ENCODE peak calls at places on chromosome 21, in seven cellular contexts. M is psoas muscle, D is left ventricle myocardium inferior, F is omental fat pad, S is progenitor cell of endocrine pancreas, K is left lung, R is B cell. Z is an unnamed sample.

GRCh38 chr21:16125274-16125673 is 395.5 kb downstream of the USP25 start:
- DNase-seq in K (no peak), S (no peak), R (no peak), M (no peak), D (no peak), F (no peak), Z (no peak)

GRCh38 chr21:20662523-20662922 is 335.7 kb upstream of the NCAM2 start:
- DNase-seq in F (no peak), M (no peak), K (no peak), S (no peak), D (no peak), R (no peak), Z (no peak)

GRCh38 chr21:16322423-16322822 is 592.6 kb downstream of the USP25 start:
- DNase-seq in D (no peak), S (no peak), K (no peak), R (no peak), F (no peak), M (no peak), Z (no peak)

GRCh38 chr21:21137986-21138385 is 139.8 kb downstream of the NCAM2 start:
- DNase-seq in F (no peak), S (no peak), K (no peak), D (no peak), M (no peak), R (no peak), Z (no peak)

GRCh38 chr21:43865471-43866181 is 603 bp downstream of the AGPAT3 start:
- DNase-seq in M (peak), D (peak), K (peak), R (no peak), S (no peak), F (peak), Z (no peak)

GRCh38 chr21:15293251-15293650 is 228.5 kb upstream of the NRIP1 start:
- DNase-seq in M (no peak), F (no peak), S (no peak), R (no peak), D (no peak), K (no peak), Z (no peak)

GRCh38 chr21:42233067-42233981 is 14.4 kb downstream of the ABCG1 start:
- DNase-seq in R (peak), D (peak), F (no peak), M (peak), K (no peak), S (no peak), Z (peak)

GRCh38 chr21:25464275-25464674 is 143.0 kb downstream of the MRPL39 start:
- DNase-seq in K (no peak), M (no peak), D (no peak), R (no peak), S (no peak), F (no peak), Z (no peak)

GRCh38 chr21:31564439-31564838 is 95.1 kb upstream of the SOD1 start:
- DNase-seq in D (no peak), F (no peak), R (no peak), S (no peak), M (no peak), K (no peak), Z (no peak)

GRCh38 chr21:43976661-43977060 is 35.4 kb upstream of the TRAPPC10 start:
- DNase-seq in K (no peak), D (no peak), S (no peak), M (no peak), F (no peak), R (no peak), Z (no peak)

GRCh38 chr21:39386899-39387298 is 38.0 kb upstream of the HMGN1 start:
- DNase-seq in F (no peak), M (no peak), R (no peak), S (no peak), D (no peak), K (no peak), Z (no peak)

GRCh38 chr21:39387461-39388037 is 38.7 kb upstream of the HMGN1 start:
- DNase-seq in M (peak), F (peak), K (peak), R (peak), D (peak), S (peak), Z (peak)

GRCh38 chr21:39388038-39388810 is 39.3 kb upstream of the HMGN1 start:
- DNase-seq in R (peak), F (peak), K (peak), M (peak), S (peak), D (peak), Z (peak)

GRCh38 chr21:39390212-39390765 is 41.4 kb upstream of the HMGN1 start:
- DNase-seq in F (no peak), M (no peak), S (no peak), R (no peak), K (no peak), D (no peak), Z (no peak)

DNA sequence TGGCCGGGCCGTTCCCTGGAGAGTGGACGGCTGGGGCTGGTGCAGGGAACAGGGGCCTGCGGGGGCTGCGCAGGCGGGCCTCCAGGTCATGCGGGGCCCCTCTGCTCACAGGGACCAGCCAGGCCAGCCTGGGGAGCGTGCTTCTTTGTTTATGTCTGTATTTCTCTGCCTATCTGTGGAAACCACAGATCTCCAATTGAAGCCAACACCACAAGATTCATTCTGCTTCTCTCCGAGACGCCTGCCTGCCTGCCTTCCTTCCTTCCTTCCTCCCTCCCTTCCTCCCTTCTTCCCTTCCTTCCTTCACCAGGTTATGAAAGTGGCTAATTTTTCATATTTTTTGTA is 39.9 kb upstream of the HMGN1 start:
- DNase-seq in K (no peak), F (no peak), R (no peak), M (no peak), S (no peak), D (no peak), Z (no peak)
- TF ChIP-seq CTCF in K (peak), F (no peak), R (peak), M (no peak), S (no peak), D (no peak), Z (peak)

GRCh38 chr21:36990508-36991205 is 15.8 kb upstream of the RIPPLY3 start:
- DNase-seq in D (no peak), K (no peak), F (no peak), R (no peak), S (no peak), M (no peak), Z (no peak)

GRCh38 chr21:36992671-36993070 is 13.8 kb upstream of the RIPPLY3 start:
- DNase-seq in K (no peak), F (no peak), R (no peak), M (no peak), S (no peak), D (no peak), Z (no peak)

GRCh38 chr21:36989699-36990507 is 16.6 kb upstream of the RIPPLY3 start:
- DNase-seq in M (peak), S (peak), R (peak), K (peak), F (peak), D (peak), Z (peak)

GRCh38 chr21:36999131-36999898 is 7.2 kb upstream of the RIPPLY3 start:
- DNase-seq in K (no peak), F (no peak), M (no peak), R (no peak), S (no peak), D (no peak), Z (no peak)

DNA sequence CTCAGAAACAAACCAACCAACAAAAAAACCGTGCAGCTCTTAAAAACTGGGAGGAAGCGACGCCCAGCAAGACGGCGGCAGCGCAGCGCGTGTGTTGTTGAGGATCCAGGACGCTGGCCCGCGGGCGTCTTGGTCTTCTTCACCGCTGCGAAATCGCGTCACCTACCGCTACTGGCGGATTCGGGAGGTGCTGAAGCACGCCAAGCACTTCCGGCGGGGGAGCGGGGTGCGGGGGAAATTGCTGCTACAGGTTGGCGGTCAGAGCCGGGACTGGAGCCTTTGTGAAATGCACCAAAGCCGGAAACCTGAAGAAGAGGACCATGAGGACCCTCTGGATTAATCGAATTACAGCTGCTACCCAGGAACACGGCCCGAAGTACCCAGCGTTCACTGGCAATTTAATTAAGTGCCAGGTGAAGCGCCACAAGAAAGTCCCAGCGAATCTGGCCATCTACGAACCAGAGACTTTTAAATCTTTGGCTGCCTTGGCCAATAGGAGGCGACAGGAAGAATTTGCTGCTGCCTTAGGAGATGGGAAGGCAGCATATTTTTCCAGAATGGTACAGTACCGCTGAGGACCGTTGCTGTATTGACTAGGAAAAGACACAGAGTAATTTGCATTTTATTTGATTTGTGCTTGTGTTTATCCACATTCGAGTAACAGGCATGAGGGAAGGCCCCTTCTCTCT is 11.9 kb upstream of the RIPPLY3 start:
- DNase-seq in K (no peak), R (no peak), F (no peak), M (no peak), D (no peak), S (no peak), Z (no peak)
- TF ChIP-seq CTCF in K (no peak), R (no peak), F (no peak), M (no peak), D (no peak), S (no peak), Z (no peak)

DNA sequence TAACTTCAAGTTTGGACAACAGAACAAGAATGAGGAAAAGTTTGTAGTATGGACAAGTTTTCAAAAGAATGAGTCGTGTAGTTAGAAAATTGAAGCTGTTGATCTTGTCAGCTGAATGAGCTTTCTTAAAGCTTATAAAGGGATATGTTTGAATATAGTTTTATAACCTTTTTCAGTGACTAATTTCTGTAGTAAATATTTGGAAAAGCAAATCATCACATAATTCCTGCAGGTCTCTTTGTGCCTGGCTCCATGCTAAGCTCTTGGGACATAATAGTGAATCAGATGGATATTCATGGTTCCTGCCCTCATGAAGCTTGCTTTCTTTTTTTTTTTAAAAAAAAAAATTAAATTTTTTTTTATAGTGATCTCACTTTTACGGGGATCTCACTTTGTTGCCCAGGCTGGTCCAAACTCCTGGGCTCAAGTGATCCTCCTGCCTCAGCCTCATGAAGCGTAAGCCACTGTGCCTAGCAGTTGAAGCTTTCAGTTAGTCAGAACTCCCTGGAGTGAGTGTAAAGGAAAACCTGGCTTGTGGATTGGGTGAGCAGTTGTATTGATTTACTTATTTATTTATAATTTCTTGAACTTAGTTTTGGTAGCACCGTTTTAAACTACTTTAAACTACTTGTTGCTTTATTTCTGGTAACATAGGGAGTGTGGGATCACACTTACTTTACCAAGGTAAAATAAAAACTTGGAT is 15.5 kb downstream of the DYRK1A start:
- DNase-seq in R (no peak), D (no peak), M (no peak), S (no peak), K (no peak), F (no peak), Z (no peak)
- TF ChIP-seq CTCF in R (no peak), D (no peak), M (no peak), S (no peak), K (no peak), F (no peak), Z (no peak)

DNA sequence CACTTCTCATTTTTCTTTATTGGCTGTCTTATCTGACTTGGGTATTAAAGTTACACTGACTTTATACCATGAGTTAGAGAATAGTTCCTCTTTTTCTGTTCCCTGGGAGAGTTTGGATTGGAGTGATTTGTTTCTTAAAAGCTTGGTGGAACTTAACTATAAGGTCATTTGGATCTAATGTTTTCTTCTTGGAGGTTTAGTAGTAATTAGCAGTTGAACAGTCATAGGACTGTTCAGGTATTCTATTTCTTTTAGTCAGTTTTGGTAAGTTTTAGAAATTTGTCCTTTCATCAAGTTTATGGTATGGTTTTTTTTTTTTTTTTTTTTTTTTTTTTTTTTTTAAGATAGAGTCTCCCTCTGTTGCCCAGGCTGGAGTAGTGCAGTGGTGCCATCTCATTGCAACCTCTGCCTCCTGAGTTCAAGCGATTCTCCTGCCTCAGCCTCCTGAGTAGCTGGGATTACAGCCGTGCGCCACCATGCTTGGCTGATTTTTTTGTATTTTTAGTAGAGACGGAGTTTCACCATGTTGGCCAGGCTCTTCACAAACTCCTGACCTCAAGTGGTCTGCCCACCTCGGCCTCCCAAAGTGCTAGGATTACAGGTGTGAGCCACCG is 6.3 kb downstream of the TTC3 start:
- DNase-seq in D (no peak), M (no peak), S (no peak), K (no peak), F (no peak), R (no peak), Z (no peak)
- TF ChIP-seq CTCF in D (peak), M (peak), S (no peak), K (no peak), F (no peak), R (peak), Z (peak)

DNA sequence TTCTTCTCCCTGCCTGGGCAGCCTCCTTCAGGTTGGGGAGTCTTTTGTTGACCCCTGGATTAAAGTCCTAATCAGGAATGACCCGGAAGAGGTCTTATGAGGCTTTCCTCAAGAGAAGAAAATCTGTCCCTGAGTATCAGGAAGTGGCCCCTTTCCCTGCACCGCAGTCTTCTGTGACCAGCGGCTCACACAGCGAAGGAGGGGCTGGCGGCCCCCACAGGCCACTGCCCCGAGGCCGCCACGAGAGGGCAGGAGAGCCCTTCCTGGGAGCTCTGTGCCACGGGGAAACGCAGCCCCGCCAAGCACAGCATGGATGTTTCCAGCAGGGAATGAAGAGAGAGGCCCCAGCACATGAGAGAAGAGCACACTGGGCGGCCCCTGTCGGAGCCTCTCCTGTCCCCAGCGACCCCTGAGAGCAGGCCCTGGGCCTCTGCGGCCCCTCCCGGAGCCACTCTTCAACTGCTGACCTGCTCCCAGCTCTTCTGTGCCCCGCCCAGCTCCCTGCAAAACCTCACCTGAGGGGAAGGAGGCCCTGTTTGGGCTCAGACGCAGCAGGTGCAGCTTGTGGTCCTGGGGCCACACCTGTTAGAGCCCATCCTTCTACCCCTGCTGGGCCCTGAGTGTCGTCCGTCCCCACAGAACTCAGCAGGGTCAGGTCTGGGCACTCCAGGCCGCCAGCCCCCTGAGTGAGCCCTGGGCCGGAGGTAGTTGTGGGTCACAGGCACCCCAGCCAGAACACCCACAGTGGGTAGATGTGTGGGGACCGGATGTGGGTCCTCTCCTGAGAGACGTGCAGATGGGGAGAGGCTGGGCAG is 4.9 kb upstream of the POFUT2 start:
- DNase-seq in F (no peak), R (peak), D (peak), S (peak), M (peak), K (peak), Z (peak)
- TF ChIP-seq CTCF in F (peak), R (peak), D (peak), S (peak), M (peak), K (peak), Z (peak)

GRCh38 chr21:45228171-45228641 is 59.5 kb downstream of the POFUT2 start:
- DNase-seq in R (no peak), M (peak), D (no peak), S (no peak), K (no peak), F (no peak), Z (no peak)

GRCh38 chr21:45228656-45229240 is 58.9 kb downstream of the POFUT2 start:
- DNase-seq in F (no peak), K (no peak), S (no peak), M (no peak), D (no peak), R (no peak), Z (no peak)

GRCh38 chr21:45225741-45226327 is 61.9 kb downstream of the POFUT2 start:
- DNase-seq in S (no peak), M (no peak), K (no peak), R (no peak), F (no peak), D (no peak), Z (no peak)

GRCh38 chr21:45226540-45227326 is 61.0 kb downstream of the POFUT2 start:
- DNase-seq in R (no peak), S (no peak), K (no peak), D (no peak), F (no peak), M (no peak), Z (no peak)

GRCh38 chr21:45227735-45228134 is 60.0 kb downstream of the POFUT2 start:
- DNase-seq in S (no peak), R (no peak), M (no peak), K (no peak), D (no peak), F (no peak), Z (no peak)
- TF ChIP-seq CTCF in S (no peak), R (no peak), M (no peak), K (no peak), D (no peak), F (no peak), Z (no peak)

Z was measured in CD14-positive monocyte.